ENCODE peak calls at places on chromosomes 1 and 21, in five cellular contexts. One of them, this sample, is unnamed.

GRCh38 chr1:26833432-26834405 is 7.2 kb downstream of the ZDHHC18 start:
- DNase-seq in T-cell: peak
- DNase-seq in activated CD8-positive, alpha-beta memory T cell treated with anti-CD3 and anti-CD28 coated beads for 24 hours: peak
- DNase-seq in A673: no peak
- DNase-seq in iris pigment epithelial cell: no peak
- DNase-seq in this sample: no peak

GRCh38 chr1:59574085-59574484 is 240.7 kb upstream of the HOOK1 start:
- DNase-seq in T-cell: no peak
- DNase-seq in activated CD8-positive, alpha-beta memory T cell treated with anti-CD3 and anti-CD28 coated beads for 24 hours: no peak
- DNase-seq in A673: no peak
- DNase-seq in iris pigment epithelial cell: peak
- DNase-seq in this sample: no peak

GRCh38 chr1:203631349-203631748 is 4.7 kb downstream of the ATP2B4 start:
- DNase-seq in T-cell: no peak
- DNase-seq in activated CD8-positive, alpha-beta memory T cell treated with anti-CD3 and anti-CD28 coated beads for 24 hours: no peak
- DNase-seq in A673: no peak
- DNase-seq in iris pigment epithelial cell: no peak
- DNase-seq in this sample: no peak

GRCh38 chr1:211903490-211904260 is 73.1 kb upstream of the LPGAT1 start:
- DNase-seq in T-cell: no peak
- DNase-seq in activated CD8-positive, alpha-beta memory T cell treated with anti-CD3 and anti-CD28 coated beads for 24 hours: no peak
- DNase-seq in A673: no peak
- DNase-seq in iris pigment epithelial cell: no peak
- DNase-seq in this sample: no peak

GRCh38 chr1:29655945-29656866 is 419.9 kb downstream of the PTPRU start:
- DNase-seq in T-cell: no peak
- DNase-seq in activated CD8-positive, alpha-beta memory T cell treated with anti-CD3 and anti-CD28 coated beads for 24 hours: peak
- DNase-seq in A673: peak
- DNase-seq in iris pigment epithelial cell: no peak
- DNase-seq in this sample: no peak

GRCh38 chr1:200372095-200372884 is 37.5 kb downstream of the ZNF281 start:
- DNase-seq in T-cell: no peak
- DNase-seq in activated CD8-positive, alpha-beta memory T cell treated with anti-CD3 and anti-CD28 coated beads for 24 hours: no peak
- DNase-seq in A673: no peak
- DNase-seq in iris pigment epithelial cell: peak
- DNase-seq in this sample: no peak

GRCh38 chr1:2148691-2149090 is 45.9 kb downstream of the FAAP20 start:
- DNase-seq in T-cell: peak
- DNase-seq in activated CD8-positive, alpha-beta memory T cell treated with anti-CD3 and anti-CD28 coated beads for 24 hours: peak
- DNase-seq in A673: no peak
- DNase-seq in iris pigment epithelial cell: no peak
- DNase-seq in this sample: no peak

GRCh38 chr21:28731700-28732321 is 260.9 kb downstream of the LTN1 start:
- DNase-seq in T-cell: no peak
- DNase-seq in activated CD8-positive, alpha-beta memory T cell treated with anti-CD3 and anti-CD28 coated beads for 24 hours: no peak
- DNase-seq in A673: no peak
- DNase-seq in iris pigment epithelial cell: no peak
- DNase-seq in this sample: no peak

GRCh38 chr1:207025144-207025880 is 7.2 kb downstream of the C1orf116 start:
- DNase-seq in T-cell: no peak
- DNase-seq in activated CD8-positive, alpha-beta memory T cell treated with anti-CD3 and anti-CD28 coated beads for 24 hours: no peak
- DNase-seq in A673: no peak
- DNase-seq in iris pigment epithelial cell: peak
- DNase-seq in this sample: peak

GRCh38 chr1:154517661-154518060 is 15.4 kb upstream of the SHE start:
- DNase-seq in T-cell: no peak
- DNase-seq in activated CD8-positive, alpha-beta memory T cell treated with anti-CD3 and anti-CD28 coated beads for 24 hours: no peak
- DNase-seq in A673: no peak
- DNase-seq in iris pigment epithelial cell: no peak
- DNase-seq in this sample: no peak

GRCh38 chr1:92065042-92065441 is 10.2 kb downstream of the SETSIP start:
- DNase-seq in T-cell: no peak
- DNase-seq in activated CD8-positive, alpha-beta memory T cell treated with anti-CD3 and anti-CD28 coated beads for 24 hours: no peak
- DNase-seq in A673: no peak
- DNase-seq in iris pigment epithelial cell: no peak
- DNase-seq in this sample: no peak

GRCh38 chr1:26524181-26524580 is 5.4 kb upstream of the RPS6KA1 start:
- DNase-seq in T-cell: no peak
- DNase-seq in activated CD8-positive, alpha-beta memory T cell treated with anti-CD3 and anti-CD28 coated beads for 24 hours: no peak
- DNase-seq in A673: no peak
- DNase-seq in iris pigment epithelial cell: no peak
- DNase-seq in this sample: no peak

GRCh38 chr1:197327776-197328364 is 59.8 kb downstream of the CRB1 start:
- DNase-seq in T-cell: no peak
- DNase-seq in activated CD8-positive, alpha-beta memory T cell treated with anti-CD3 and anti-CD28 coated beads for 24 hours: no peak
- DNase-seq in A673: peak
- DNase-seq in iris pigment epithelial cell: peak
- DNase-seq in this sample: peak

GRCh38 chr1:5393591-5393990 is 598.6 kb downstream of the NPHP4 start:
- DNase-seq in T-cell: no peak
- DNase-seq in activated CD8-positive, alpha-beta memory T cell treated with anti-CD3 and anti-CD28 coated beads for 24 hours: no peak
- DNase-seq in A673: no peak
- DNase-seq in iris pigment epithelial cell: no peak
- DNase-seq in this sample: no peak

GRCh38 chr1:185813401-185813979 is 79.3 kb downstream of the HMCN1 start:
- DNase-seq in T-cell: no peak
- DNase-seq in activated CD8-positive, alpha-beta memory T cell treated with anti-CD3 and anti-CD28 coated beads for 24 hours: no peak
- DNase-seq in A673: peak
- DNase-seq in iris pigment epithelial cell: peak
- DNase-seq in this sample: peak

GRCh38 chr1:244052011-244052727 is 1.1 kb downstream of the ZBTB18 start:
- DNase-seq in T-cell: no peak
- DNase-seq in activated CD8-positive, alpha-beta memory T cell treated with anti-CD3 and anti-CD28 coated beads for 24 hours: no peak
- DNase-seq in A673: no peak
- DNase-seq in iris pigment epithelial cell: peak
- DNase-seq in this sample: peak

GRCh38 chr1:116708255-116708900 is 40.8 kb upstream of the IGSF3 start:
- DNase-seq in T-cell: no peak
- DNase-seq in activated CD8-positive, alpha-beta memory T cell treated with anti-CD3 and anti-CD28 coated beads for 24 hours: no peak
- DNase-seq in A673: no peak
- DNase-seq in iris pigment epithelial cell: no peak
- DNase-seq in this sample: no peak

GRCh38 chr1:210272666-210273065 is 40.1 kb downstream of the SERTAD4 start:
- DNase-seq in T-cell: no peak
- DNase-seq in activated CD8-positive, alpha-beta memory T cell treated with anti-CD3 and anti-CD28 coated beads for 24 hours: no peak
- DNase-seq in A673: no peak
- DNase-seq in iris pigment epithelial cell: no peak
- DNase-seq in this sample: no peak

GRCh38 chr1:2415801-2416208 is 3.4 kb upstream of the PEX10 start:
- DNase-seq in T-cell: no peak
- DNase-seq in activated CD8-positive, alpha-beta memory T cell treated with anti-CD3 and anti-CD28 coated beads for 24 hours: peak
- DNase-seq in A673: no peak
- DNase-seq in iris pigment epithelial cell: no peak
- DNase-seq in this sample: no peak

GRCh38 chr1:117673405-117673804 is 67.6 kb downstream of the TENT5C start:
- DNase-seq in T-cell: no peak
- DNase-seq in activated CD8-positive, alpha-beta memory T cell treated with anti-CD3 and anti-CD28 coated beads for 24 hours: peak
- DNase-seq in A673: no peak
- DNase-seq in iris pigment epithelial cell: peak
- DNase-seq in this sample: no peak

GRCh38 chr21:28127390-28127789 is 865.3 kb downstream of the LTN1 start:
- DNase-seq in T-cell: no peak
- DNase-seq in activated CD8-positive, alpha-beta memory T cell treated with anti-CD3 and anti-CD28 coated beads for 24 hours: no peak
- DNase-seq in A673: no peak
- DNase-seq in iris pigment epithelial cell: no peak
- DNase-seq in this sample: no peak

GRCh38 chr1:200103961-200104583 is 76.6 kb downstream of the NR5A2 start:
- DNase-seq in T-cell: no peak
- DNase-seq in activated CD8-positive, alpha-beta memory T cell treated with anti-CD3 and anti-CD28 coated beads for 24 hours: no peak
- DNase-seq in A673: no peak
- DNase-seq in iris pigment epithelial cell: no peak
- DNase-seq in this sample: no peak

GRCh38 chr1:209257454-209257853 is 326.1 kb upstream of the CAMK1G start:
- DNase-seq in T-cell: no peak
- DNase-seq in activated CD8-positive, alpha-beta memory T cell treated with anti-CD3 and anti-CD28 coated beads for 24 hours: no peak
- DNase-seq in A673: no peak
- DNase-seq in iris pigment epithelial cell: no peak
- DNase-seq in this sample: no peak

GRCh38 chr1:114215426-114215825 is 61.8 kb upstream of the SYT6 start:
- DNase-seq in T-cell: no peak
- DNase-seq in activated CD8-positive, alpha-beta memory T cell treated with anti-CD3 and anti-CD28 coated beads for 24 hours: no peak
- DNase-seq in A673: peak
- DNase-seq in iris pigment epithelial cell: no peak
- DNase-seq in this sample: no peak

GRCh38 chr1:5764464-5764863 is 227.8 kb downstream of the NPHP4 start:
- DNase-seq in T-cell: no peak
- DNase-seq in activated CD8-positive, alpha-beta memory T cell treated with anti-CD3 and anti-CD28 coated beads for 24 hours: no peak
- DNase-seq in A673: no peak
- DNase-seq in iris pigment epithelial cell: no peak
- DNase-seq in this sample: no peak

GRCh38 chr1:47948126-47948525 is 49.1 kb downstream of the TRABD2B start:
- DNase-seq in T-cell: no peak
- DNase-seq in activated CD8-positive, alpha-beta memory T cell treated with anti-CD3 and anti-CD28 coated beads for 24 hours: no peak
- DNase-seq in A673: peak
- DNase-seq in iris pigment epithelial cell: no peak
- DNase-seq in this sample: peak

GRCh38 chr1:53123462-53124129 is 18.8 kb downstream of the SLC1A7 start:
- DNase-seq in T-cell: no peak
- DNase-seq in activated CD8-positive, alpha-beta memory T cell treated with anti-CD3 and anti-CD28 coated beads for 24 hours: no peak
- DNase-seq in A673: no peak
- DNase-seq in iris pigment epithelial cell: no peak
- DNase-seq in this sample: no peak

GRCh38 chr21:36210779-36211659 is 54.4 kb downstream of the DOP1B start:
- DNase-seq in T-cell: no peak
- DNase-seq in activated CD8-positive, alpha-beta memory T cell treated with anti-CD3 and anti-CD28 coated beads for 24 hours: no peak
- DNase-seq in A673: no peak
- DNase-seq in iris pigment epithelial cell: no peak
- DNase-seq in this sample: no peak

This sample was measured in pons.